ENCODE peak calls at places on chromosomes 2 and 18, in five cellular contexts. H is fibroblast of lung, X is neural progenitor cell, E is neural crest cell, Q is GM20000. F is an unnamed sample.

GRCh38 chr2:105274046-105274445 is 32.5 kb downstream of the GPR45 start:
- DNase-seq in X (no peak), Q (no peak), E (no peak), H (no peak), F (no peak)

GRCh38 chr2:30267161-30267568 is 35.8 kb downstream of the LBH start:
- DNase-seq in H (no peak), X (no peak), Q (no peak), E (no peak), F (no peak)

GRCh38 chr2:193276560-193276959 is 1081.8 kb upstream of the TMEFF2 start:
- DNase-seq in X (no peak), H (no peak), E (no peak), Q (no peak), F (no peak)

GRCh38 chr2:68871159-68871764 is at the start of gene BMP10:
- DNase-seq in H (no peak), E (no peak), Q (no peak), X (no peak), F (no peak)

GRCh38 chr18:36539674-36540073 is 242.2 kb downstream of the FHOD3 start:
- DNase-seq in E (no peak), H (no peak), X (no peak), Q (no peak), F (no peak)

GRCh38 chr2:213664817-213665216 is 380.6 kb downstream of the SPAG16 start:
- DNase-seq in H (no peak), Q (no peak), X (no peak), E (no peak), F (no peak)

GRCh38 chr18:42953306-42953705 is 162.2 kb downstream of the RIT2 start:
- DNase-seq in H (no peak), Q (no peak), E (no peak), X (no peak), F (no peak)

GRCh38 chr2:169653636-169654035 is 40.6 kb downstream of the CFAP210 start:
- DNase-seq in H (no peak), X (no peak), Q (no peak), E (no peak), F (no peak)

GRCh38 chr2:241774419-241775222 is 2.0 kb upstream of the GAL3ST2 start:
- DNase-seq in Q (peak; percentile 25), X (no peak), H (peak; percentile 77), E (no peak), F (no peak)

GRCh38 chr2:54081574-54081973 is 33.8 kb upstream of the ACYP2 start:
- DNase-seq in Q (peak; percentile 75), H (no peak), E (no peak), X (no peak), F (no peak)

GRCh38 chr2:176138526-176139169 is 9.1 kb downstream of the HOXD8 start:
- DNase-seq in E (no peak), H (no peak), Q (no peak), X (no peak), F (no peak)

GRCh38 chr2:176140130-176140519 is 10.6 kb downstream of the HOXD8 start:
- DNase-seq in H (no peak), X (no peak), E (no peak), Q (no peak), F (no peak)

GRCh38 chr2:176137883-176138282 is 8.4 kb downstream of the HOXD8 start:
- DNase-seq in X (no peak), Q (no peak), H (no peak), E (no peak), F (no peak)

GRCh38 chr2:176139621-176140020 is 10.1 kb downstream of the HOXD8 start:
- DNase-seq in Q (no peak), H (no peak), X (no peak), E (no peak), F (no peak)

GRCh38 chr2:176139170-176139611 is 9.7 kb downstream of the HOXD8 start:
- DNase-seq in X (no peak), E (no peak), Q (no peak), H (no peak), F (no peak)
- TF ChIP-seq CTCF in X (no peak), E (no peak), Q (no peak), H (no peak), F (no peak)

GRCh38 chr18:24734058-24734457 is 273.6 kb downstream of the HRH4 start:
- DNase-seq in Q (no peak), X (peak; percentile 65), H (peak; percentile 16), E (peak; percentile 28), F (no peak)
- TF ChIP-seq CTCF in Q (no peak), X (peak; percentile 54), H (no peak), E (peak; percentile 58), F (peak; percentile 46)

GRCh38 chr2:152925540-152926448 is 207.4 kb downstream of the ARL6IP6 start:
- DNase-seq in H (peak; percentile 6), X (peak; percentile 86), Q (peak; percentile 46), E (peak; percentile 78), F (peak; percentile 54)
- TF ChIP-seq CTCF in H (peak; percentile 15), X (peak; percentile 93), Q (peak; percentile 87), E (peak; percentile 86), F (peak; percentile 89)

GRCh38 chr2:56192664-56193305 is 9.0 kb downstream of the CCDC85A start:
- DNase-seq in E (no peak), H (no peak), Q (no peak), X (no peak), F (no peak)

GRCh38 chr2:56195563-56195962 is 11.8 kb downstream of the CCDC85A start:
- DNase-seq in Q (no peak), E (no peak), H (no peak), X (no peak), F (no peak)

GRCh38 chr2:56191617-56192016 is 7.8 kb downstream of the CCDC85A start:
- DNase-seq in Q (no peak), E (no peak), X (peak; percentile 64), H (no peak), F (no peak)
- TF ChIP-seq CTCF in Q (no peak), E (peak; percentile 62), X (peak; percentile 66), H (no peak), F (peak; percentile 59)

DNA sequence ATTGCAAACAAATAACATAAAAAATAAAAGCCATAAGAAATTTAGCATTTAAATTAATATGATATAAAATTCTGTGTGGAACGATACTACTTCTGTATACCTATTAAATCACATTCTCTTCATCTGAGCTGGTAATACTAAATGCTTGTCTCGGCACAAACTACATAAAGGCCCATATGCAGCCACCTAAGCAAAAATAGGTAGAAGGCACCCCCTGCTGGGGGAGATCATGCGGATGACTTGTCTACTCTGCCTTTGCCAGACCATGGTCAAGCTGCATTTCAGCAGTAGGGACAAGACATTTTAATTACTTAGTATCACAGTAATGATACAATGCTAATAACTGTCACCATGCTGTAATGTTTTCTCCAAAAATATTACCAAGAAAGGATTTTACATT is 108.0 kb downstream of the CDH19 start:
- DNase-seq in Q (peak; percentile 14), X (peak; percentile 87), H (peak; percentile 33), E (peak; percentile 73), F (peak; percentile 75)
- TF ChIP-seq CTCF in Q (no peak), X (peak; percentile 78), H (no peak), E (peak; percentile 94), F (peak; percentile 91)

DNA sequence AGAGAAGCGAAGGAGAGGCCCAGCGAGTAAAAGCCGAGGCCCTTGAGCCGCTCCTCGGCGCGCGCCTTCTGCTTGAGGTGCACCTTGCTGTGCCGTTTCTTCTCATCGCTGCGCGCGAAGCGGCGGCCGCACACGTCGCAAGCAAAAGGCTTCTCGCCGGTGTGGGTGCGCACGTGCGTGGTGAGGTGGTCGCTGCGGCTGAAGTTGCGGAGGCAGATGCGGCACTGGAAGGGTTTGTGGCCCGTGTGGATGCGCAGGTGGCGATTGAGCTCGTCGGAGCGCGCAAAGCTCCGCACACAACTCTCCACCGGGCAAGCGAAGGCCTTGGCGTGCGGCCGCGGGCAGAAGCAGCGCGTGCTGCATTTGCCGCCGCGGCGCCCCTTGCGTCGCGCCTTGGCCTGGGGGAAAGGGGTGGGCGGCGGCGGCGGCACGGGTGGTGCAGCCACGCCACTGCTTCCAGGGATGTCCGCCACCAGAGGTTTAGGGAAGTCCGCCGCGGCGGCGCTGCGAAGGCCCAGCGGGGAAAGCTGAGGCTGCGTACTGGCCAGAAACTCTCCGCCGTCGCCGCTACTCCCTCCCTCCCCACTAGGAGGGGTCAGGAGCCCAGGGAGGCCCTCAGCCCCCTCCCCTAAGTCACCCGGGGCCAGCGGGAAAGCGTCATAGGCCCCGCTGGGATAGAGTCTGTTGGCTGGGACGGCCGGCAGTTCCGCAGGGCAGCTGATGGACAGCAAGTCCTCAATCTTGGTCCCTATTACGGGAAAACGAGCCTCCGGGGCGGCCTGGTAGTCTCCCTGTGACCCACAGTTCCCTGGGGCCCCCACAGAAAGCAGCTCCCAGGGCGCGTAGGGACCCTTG is 1.7 kb downstream of the EGR4 start:
- DNase-seq in H (no peak), X (peak; percentile 79), Q (peak; percentile 53), E (no peak), F (no peak)
- TF ChIP-seq CTCF in H (no peak), X (peak; percentile 42), Q (no peak), E (peak; percentile 39), F (no peak)

DNA sequence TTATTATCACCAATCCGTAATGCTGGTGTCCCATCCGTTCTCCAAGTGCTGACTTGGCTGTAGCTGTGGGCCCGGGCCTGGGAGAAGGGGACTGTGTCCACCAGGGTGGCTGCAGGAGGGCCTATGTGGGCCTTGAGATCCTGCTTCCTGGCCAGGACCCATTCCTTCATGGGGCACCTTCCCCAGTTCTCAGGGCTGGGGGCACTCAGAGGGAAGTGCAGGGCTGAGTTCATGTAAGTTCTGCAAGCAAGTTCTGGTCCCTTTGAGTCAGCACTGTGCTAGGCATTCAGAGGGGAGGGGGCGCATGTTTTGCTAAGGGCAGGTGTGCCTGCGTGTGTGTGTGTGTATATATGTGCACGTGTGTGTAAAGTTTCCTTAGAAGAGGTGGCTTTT is 94.0 kb downstream of the GLI2 start:
- DNase-seq in X (no peak), Q (no peak), E (no peak), H (no peak), F (no peak)
- TF ChIP-seq CTCF in X (no peak), Q (no peak), E (no peak), H (no peak), F (no peak)

DNA sequence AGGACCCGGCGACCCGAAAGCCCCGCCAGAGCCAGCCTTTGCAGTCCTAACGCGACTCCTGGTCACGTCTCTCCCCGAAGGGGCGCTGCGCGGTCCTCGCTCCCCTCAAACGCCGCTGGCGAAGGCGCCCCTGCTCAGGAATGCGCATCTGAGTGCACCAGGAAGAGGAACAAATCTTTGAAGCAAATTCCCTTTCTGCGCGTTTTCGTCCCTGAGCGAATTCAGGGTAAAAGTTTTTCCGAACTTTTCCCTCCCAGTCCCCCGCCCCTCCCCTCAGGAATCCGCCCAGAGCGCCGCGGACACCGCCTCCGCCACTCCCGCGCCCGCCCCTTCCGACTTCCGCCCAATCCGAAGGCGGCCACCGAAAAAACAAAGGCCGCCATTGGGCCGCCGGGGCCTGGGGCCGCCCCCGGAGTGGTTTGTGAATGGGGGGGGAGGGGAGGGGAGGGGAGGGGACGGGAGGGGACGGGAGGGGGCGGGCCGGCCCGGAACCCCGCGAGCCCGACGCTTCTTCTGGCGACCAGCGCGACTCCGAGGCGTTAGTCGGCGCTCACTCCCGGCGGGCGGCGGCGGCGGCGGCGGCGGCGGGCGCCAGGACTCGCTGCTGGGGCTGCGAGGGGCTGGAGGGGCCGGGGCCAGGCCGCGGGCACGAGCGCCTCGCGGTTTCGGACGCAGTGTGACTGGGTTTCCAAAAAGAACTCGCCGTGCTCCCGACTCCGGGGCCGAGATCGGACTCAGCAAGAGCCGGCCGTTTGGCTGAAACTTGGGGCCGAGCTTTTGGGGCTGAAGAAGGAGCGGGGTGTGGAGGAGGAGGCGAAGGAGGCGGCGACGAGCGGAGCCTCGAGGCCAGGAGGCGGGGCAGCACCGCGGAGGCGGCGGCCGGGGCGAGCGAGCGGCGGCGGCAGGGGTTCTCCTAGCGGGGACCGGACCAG is at the start of gene FZD7:
- DNase-seq in X (peak; percentile 97), Q (peak; percentile 95), E (peak; percentile 87), H (peak; percentile 95), F (peak; percentile 92)
- TF ChIP-seq CTCF in X (peak; percentile 41), Q (no peak), E (peak; percentile 34), H (peak; percentile 4), F (peak; percentile 30)